ENCODE peak calls at places on chromosomes 7 and 10, in nine cellular contexts. One of them, this sample, is unnamed.

GRCh38 chr7:95205821-95206220 is 118.5 kb downstream of the PON1 start:
- DNase-seq in ovary: no peak
- DNase-seq in stomach: no peak
- DNase-seq in prostate gland: no peak
- DNase-seq in body of pancreas: no peak
- DNase-seq in gastrocnemius medialis: no peak
- DNase-seq in heart left ventricle: no peak
- DNase-seq in lower leg skin: no peak
- DNase-seq in right lobe of liver: no peak
- DNase-seq in this sample: no peak

GRCh38 chr7:33425385-33425784 is 296.0 kb downstream of the BBS9 start:
- DNase-seq in ovary: no peak
- DNase-seq in stomach: no peak
- DNase-seq in prostate gland: no peak
- DNase-seq in body of pancreas: no peak
- DNase-seq in gastrocnemius medialis: no peak
- DNase-seq in heart left ventricle: no peak
- DNase-seq in lower leg skin: no peak
- DNase-seq in right lobe of liver: no peak
- DNase-seq in this sample: no peak

GRCh38 chr7:113298501-113298900 is 180.1 kb upstream of the SMIM30 start:
- DNase-seq in ovary: no peak
- DNase-seq in stomach: no peak
- DNase-seq in prostate gland: no peak
- DNase-seq in body of pancreas: peak; percentile 9
- DNase-seq in gastrocnemius medialis: no peak
- DNase-seq in heart left ventricle: no peak
- DNase-seq in lower leg skin: no peak
- DNase-seq in right lobe of liver: no peak
- DNase-seq in this sample: no peak

GRCh38 chr10:93363891-93364648 is 118.1 kb downstream of the MYOF start:
- DNase-seq in ovary: no peak
- DNase-seq in stomach: no peak
- DNase-seq in prostate gland: no peak
- DNase-seq in body of pancreas: peak; percentile 43
- DNase-seq in gastrocnemius medialis: peak; percentile 40
- DNase-seq in heart left ventricle: peak; percentile 26
- DNase-seq in lower leg skin: peak; percentile 90
- DNase-seq in right lobe of liver: peak; percentile 47
- DNase-seq in this sample: no peak

GRCh38 chr10:131282961-131283360 is 28.6 kb downstream of the TCERG1L start:
- DNase-seq in ovary: no peak
- DNase-seq in stomach: no peak
- DNase-seq in prostate gland: no peak
- DNase-seq in body of pancreas: no peak
- DNase-seq in gastrocnemius medialis: no peak
- DNase-seq in heart left ventricle: no peak
- DNase-seq in lower leg skin: no peak
- DNase-seq in right lobe of liver: no peak
- DNase-seq in this sample: peak; percentile 69

GRCh38 chr10:43155716-43156115 is 17.5 kb downstream of the CSGALNACT2 start:
- DNase-seq in ovary: no peak
- DNase-seq in stomach: no peak
- DNase-seq in prostate gland: no peak
- DNase-seq in body of pancreas: no peak
- DNase-seq in gastrocnemius medialis: no peak
- DNase-seq in heart left ventricle: no peak
- DNase-seq in lower leg skin: no peak
- DNase-seq in right lobe of liver: no peak
- DNase-seq in this sample: no peak

GRCh38 chr10:90799172-90799571 is 58.7 kb downstream of the HTR7 start:
- DNase-seq in ovary: no peak
- DNase-seq in stomach: no peak
- DNase-seq in prostate gland: no peak
- DNase-seq in body of pancreas: no peak
- DNase-seq in gastrocnemius medialis: no peak
- DNase-seq in heart left ventricle: no peak
- DNase-seq in lower leg skin: no peak
- DNase-seq in right lobe of liver: no peak
- DNase-seq in this sample: no peak

GRCh38 chr7:30285067-30285530 is 702 bp downstream of the ZNRF2 start:
- DNase-seq in ovary: peak; percentile 68
- DNase-seq in stomach: peak; percentile 51
- DNase-seq in prostate gland: peak; percentile 10
- DNase-seq in body of pancreas: peak; percentile 49
- DNase-seq in gastrocnemius medialis: peak; percentile 33
- DNase-seq in heart left ventricle: peak; percentile 33
- DNase-seq in lower leg skin: no peak
- DNase-seq in right lobe of liver: no peak
- DNase-seq in this sample: peak; percentile 55

GRCh38 chr7:152142976-152143665 is 117.6 kb downstream of the GALNT11 start:
- DNase-seq in ovary: no peak
- DNase-seq in stomach: no peak
- DNase-seq in prostate gland: no peak
- DNase-seq in body of pancreas: no peak
- DNase-seq in gastrocnemius medialis: no peak
- DNase-seq in heart left ventricle: no peak
- DNase-seq in lower leg skin: no peak
- DNase-seq in right lobe of liver: no peak
- DNase-seq in this sample: no peak

GRCh38 chr10:30974773-30975386 is 56.8 kb downstream of the ZNF438 start:
- DNase-seq in ovary: no peak
- DNase-seq in stomach: no peak
- DNase-seq in prostate gland: no peak
- DNase-seq in body of pancreas: no peak
- DNase-seq in gastrocnemius medialis: no peak
- DNase-seq in heart left ventricle: no peak
- DNase-seq in lower leg skin: no peak
- DNase-seq in right lobe of liver: no peak
- DNase-seq in this sample: no peak

GRCh38 chr7:149125864-149126661 is at the start of gene ZNF425:
- DNase-seq in ovary: peak; percentile 97
- DNase-seq in stomach: peak; percentile 94
- DNase-seq in prostate gland: peak; percentile 88
- DNase-seq in body of pancreas: peak; percentile 91
- DNase-seq in gastrocnemius medialis: peak; percentile 85
- DNase-seq in heart left ventricle: peak; percentile 94
- DNase-seq in lower leg skin: peak; percentile 98
- DNase-seq in right lobe of liver: peak; percentile 95
- DNase-seq in this sample: peak; percentile 92
- TF ChIP-seq POLR2A in ovary: peak; percentile 89
- TF ChIP-seq POLR2A in stomach: peak; percentile 72
- TF ChIP-seq POLR2A in prostate gland: peak; percentile 96
- TF ChIP-seq POLR2A in body of pancreas: peak; percentile 94
- TF ChIP-seq POLR2A in gastrocnemius medialis: peak; percentile 84
- TF ChIP-seq POLR2A in heart left ventricle: peak; percentile 89
- TF ChIP-seq POLR2A in lower leg skin: no peak
- TF ChIP-seq POLR2A in right lobe of liver: peak; percentile 98
- TF ChIP-seq POLR2A in this sample: no peak

GRCh38 chr10:72322030-72322279 is 32.8 kb downstream of the DNAJB12 start:
- DNase-seq in ovary: no peak
- DNase-seq in stomach: no peak
- DNase-seq in prostate gland: no peak
- DNase-seq in body of pancreas: no peak
- DNase-seq in gastrocnemius medialis: peak; percentile 17
- DNase-seq in heart left ventricle: no peak
- DNase-seq in lower leg skin: no peak
- DNase-seq in right lobe of liver: no peak
- DNase-seq in this sample: no peak

GRCh38 chr10:72318383-72319262 is 36.1 kb downstream of the DNAJB12 start:
- DNase-seq in ovary: peak; percentile 39
- DNase-seq in stomach: no peak
- DNase-seq in prostate gland: no peak
- DNase-seq in body of pancreas: no peak
- DNase-seq in gastrocnemius medialis: no peak
- DNase-seq in heart left ventricle: no peak
- DNase-seq in lower leg skin: no peak
- DNase-seq in right lobe of liver: no peak
- DNase-seq in this sample: no peak

GRCh38 chr10:72320676-72321247 is 34.0 kb downstream of the DNAJB12 start:
- DNase-seq in ovary: peak; percentile 70
- DNase-seq in stomach: peak; percentile 62
- DNase-seq in prostate gland: no peak
- DNase-seq in body of pancreas: peak; percentile 85
- DNase-seq in gastrocnemius medialis: peak; percentile 88
- DNase-seq in heart left ventricle: no peak
- DNase-seq in lower leg skin: peak; percentile 95
- DNase-seq in right lobe of liver: peak; percentile 69
- DNase-seq in this sample: peak; percentile 48

GRCh38 chr10:72321248-72322029 is 33.3 kb downstream of the DNAJB12 start:
- DNase-seq in ovary: no peak
- DNase-seq in stomach: no peak
- DNase-seq in prostate gland: no peak
- DNase-seq in body of pancreas: peak; percentile 67
- DNase-seq in gastrocnemius medialis: no peak
- DNase-seq in heart left ventricle: no peak
- DNase-seq in lower leg skin: no peak
- DNase-seq in right lobe of liver: no peak
- DNase-seq in this sample: no peak

DNA sequence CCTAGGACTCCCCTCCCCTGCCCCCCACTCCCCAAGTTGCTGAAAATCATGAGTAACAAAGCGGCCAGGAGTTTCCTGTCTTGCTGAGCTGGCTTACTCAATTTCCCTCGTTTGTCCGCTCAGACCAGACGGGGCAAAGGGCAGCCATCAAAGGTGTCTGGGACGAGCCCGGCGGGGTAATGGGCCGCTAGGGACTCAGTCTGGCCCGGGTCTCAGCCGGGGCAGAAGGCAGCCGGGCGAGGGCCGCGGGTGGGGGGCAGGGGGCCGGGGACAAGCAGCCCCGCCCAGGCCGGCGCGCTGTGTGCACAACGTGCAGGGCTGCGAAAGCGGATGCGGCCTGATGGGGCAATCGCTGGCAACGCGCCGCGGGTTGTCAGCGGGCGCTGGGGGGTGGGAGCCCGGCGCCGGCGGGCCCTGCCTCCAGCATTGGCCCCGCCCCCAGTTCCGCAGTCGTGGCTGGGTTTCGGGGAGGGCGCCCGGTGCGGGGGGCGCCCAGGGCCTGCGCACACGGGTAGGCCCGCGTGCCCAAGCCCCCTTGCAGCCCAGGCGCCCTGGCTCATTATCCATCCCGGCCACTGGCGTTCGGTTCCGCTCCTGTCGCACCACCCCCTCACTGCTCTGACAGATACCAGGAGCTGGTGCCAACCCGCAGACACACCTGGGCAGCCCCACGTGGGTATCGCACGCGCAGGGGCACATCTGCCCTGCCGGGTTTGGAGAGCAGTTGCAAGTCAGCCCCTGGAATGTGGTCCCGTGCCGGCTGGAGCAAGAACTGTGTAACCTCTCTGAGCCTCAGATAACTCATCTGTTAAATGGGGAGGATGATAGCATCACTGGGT is 35.1 kb downstream of the DNAJB12 start:
- DNase-seq in ovary: peak; percentile 96
- DNase-seq in stomach: peak; percentile 93
- DNase-seq in prostate gland: peak; percentile 92
- DNase-seq in body of pancreas: peak; percentile 92
- DNase-seq in gastrocnemius medialis: peak; percentile 93
- DNase-seq in heart left ventricle: peak; percentile 92
- DNase-seq in lower leg skin: peak; percentile 98
- DNase-seq in right lobe of liver: peak; percentile 97
- DNase-seq in this sample: peak; percentile 95
- TF ChIP-seq POLR2A in ovary: peak; percentile 28
- TF ChIP-seq POLR2A in stomach: no peak
- TF ChIP-seq POLR2A in prostate gland: peak; percentile 37
- TF ChIP-seq POLR2A in body of pancreas: no peak
- TF ChIP-seq POLR2A in gastrocnemius medialis: peak; percentile 82
- TF ChIP-seq POLR2A in heart left ventricle: peak; percentile 54
- TF ChIP-seq POLR2A in lower leg skin: no peak
- TF ChIP-seq POLR2A in right lobe of liver: peak; percentile 80
- TF ChIP-seq POLR2A in this sample: no peak

GRCh38 chr10:102491136-102491535 is 11.4 kb downstream of the ACTR1A start:
- DNase-seq in ovary: no peak
- DNase-seq in stomach: no peak
- DNase-seq in prostate gland: no peak
- DNase-seq in body of pancreas: no peak
- DNase-seq in gastrocnemius medialis: peak; percentile 76
- DNase-seq in heart left ventricle: no peak
- DNase-seq in lower leg skin: no peak
- DNase-seq in right lobe of liver: no peak
- DNase-seq in this sample: no peak

GRCh38 chr10:102492344-102492939 is 10.1 kb downstream of the ACTR1A start:
- DNase-seq in ovary: no peak
- DNase-seq in stomach: no peak
- DNase-seq in prostate gland: no peak
- DNase-seq in body of pancreas: no peak
- DNase-seq in gastrocnemius medialis: peak; percentile 28
- DNase-seq in heart left ventricle: no peak
- DNase-seq in lower leg skin: no peak
- DNase-seq in right lobe of liver: no peak
- DNase-seq in this sample: no peak

GRCh38 chr10:102493771-102494170 is 8.7 kb downstream of the ACTR1A start:
- DNase-seq in ovary: no peak
- DNase-seq in stomach: no peak
- DNase-seq in prostate gland: no peak
- DNase-seq in body of pancreas: no peak
- DNase-seq in gastrocnemius medialis: peak; percentile 19
- DNase-seq in heart left ventricle: no peak
- DNase-seq in lower leg skin: no peak
- DNase-seq in right lobe of liver: no peak
- DNase-seq in this sample: no peak

GRCh38 chr10:102497545-102497944 is 5.0 kb downstream of the ACTR1A start:
- DNase-seq in ovary: no peak
- DNase-seq in stomach: no peak
- DNase-seq in prostate gland: no peak
- DNase-seq in body of pancreas: no peak
- DNase-seq in gastrocnemius medialis: no peak
- DNase-seq in heart left ventricle: no peak
- DNase-seq in lower leg skin: no peak
- DNase-seq in right lobe of liver: no peak
- DNase-seq in this sample: no peak

GRCh38 chr10:102492983-102493382 is 9.5 kb downstream of the ACTR1A start:
- DNase-seq in ovary: peak; percentile 40
- DNase-seq in stomach: no peak
- DNase-seq in prostate gland: peak; percentile 28
- DNase-seq in body of pancreas: peak; percentile 70
- DNase-seq in gastrocnemius medialis: peak; percentile 90
- DNase-seq in heart left ventricle: no peak
- DNase-seq in lower leg skin: no peak
- DNase-seq in right lobe of liver: no peak
- DNase-seq in this sample: peak; percentile 86
- TF ChIP-seq POLR2A in ovary: no peak
- TF ChIP-seq POLR2A in stomach: no peak
- TF ChIP-seq POLR2A in prostate gland: no peak
- TF ChIP-seq POLR2A in body of pancreas: no peak
- TF ChIP-seq POLR2A in gastrocnemius medialis: peak; percentile 31
- TF ChIP-seq POLR2A in heart left ventricle: no peak
- TF ChIP-seq POLR2A in lower leg skin: no peak
- TF ChIP-seq POLR2A in right lobe of liver: no peak
- TF ChIP-seq POLR2A in this sample: no peak

DNA sequence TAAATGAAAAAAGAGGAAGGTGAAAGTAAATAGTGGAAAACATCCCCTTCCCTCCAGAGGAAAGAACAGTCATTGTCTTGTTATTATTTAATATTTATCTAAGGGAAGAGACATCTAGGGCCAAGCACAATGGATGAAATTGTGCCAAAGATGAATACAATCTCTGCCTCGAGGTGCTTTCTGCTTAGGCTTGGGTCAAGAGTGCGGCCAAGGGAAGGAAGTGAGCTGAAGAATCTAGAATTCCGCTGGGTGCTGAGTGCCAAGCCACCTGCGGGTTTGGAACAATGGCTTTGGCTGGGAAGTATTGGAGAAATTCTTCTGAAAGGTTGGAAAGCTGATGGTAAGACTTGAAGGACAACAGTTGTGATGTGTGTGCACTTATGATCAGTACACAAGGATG is 531.3 kb upstream of the FZD8 start:
- DNase-seq in ovary: no peak
- DNase-seq in stomach: no peak
- DNase-seq in prostate gland: no peak
- DNase-seq in body of pancreas: no peak
- DNase-seq in gastrocnemius medialis: no peak
- DNase-seq in heart left ventricle: peak; percentile 24
- DNase-seq in lower leg skin: no peak
- DNase-seq in right lobe of liver: no peak
- DNase-seq in this sample: no peak
- TF ChIP-seq POLR2A in ovary: no peak
- TF ChIP-seq POLR2A in stomach: no peak
- TF ChIP-seq POLR2A in prostate gland: no peak
- TF ChIP-seq POLR2A in body of pancreas: no peak
- TF ChIP-seq POLR2A in gastrocnemius medialis: no peak
- TF ChIP-seq POLR2A in heart left ventricle: no peak
- TF ChIP-seq POLR2A in lower leg skin: no peak
- TF ChIP-seq POLR2A in right lobe of liver: no peak
- TF ChIP-seq POLR2A in this sample: no peak